ENCODE peak calls at places on chromosomes 3 and 15, in ten cellular contexts. One of them, this sample, is unnamed.

GRCh38 chr3:124582621-124583437 is 147.4 kb upstream of the UMPS start:
- DNase-seq in Peyer's patch: no peak
- DNase-seq in AG04449: no peak
- DNase-seq in fibroblast of lung: no peak
- DNase-seq in A549: no peak
- DNase-seq in SK-N-SH: no peak
- DNase-seq in progenitor cell of endocrine pancreas: no peak
- DNase-seq in lower lobe of right lung: no peak
- DNase-seq in HFFc6: no peak
- DNase-seq in pancreas: no peak
- DNase-seq in this sample: no peak

GRCh38 chr3:123229145-123229544 is 27.4 kb downstream of the SEC22A start:
- DNase-seq in Peyer's patch: no peak
- DNase-seq in AG04449: no peak
- DNase-seq in fibroblast of lung: peak
- DNase-seq in A549: no peak
- DNase-seq in SK-N-SH: peak
- DNase-seq in progenitor cell of endocrine pancreas: no peak
- DNase-seq in lower lobe of right lung: no peak
- DNase-seq in HFFc6: no peak
- DNase-seq in pancreas: no peak
- DNase-seq in this sample: no peak

GRCh38 chr3:182910939-182911781 is 69.2 kb downstream of the DCUN1D1 start:
- DNase-seq in Peyer's patch: no peak
- DNase-seq in AG04449: no peak
- DNase-seq in fibroblast of lung: no peak
- DNase-seq in A549: no peak
- DNase-seq in SK-N-SH: no peak
- DNase-seq in progenitor cell of endocrine pancreas: no peak
- DNase-seq in lower lobe of right lung: no peak
- DNase-seq in HFFc6: no peak
- DNase-seq in pancreas: no peak
- DNase-seq in this sample: peak

GRCh38 chr3:4583441-4583840 is 90.3 kb downstream of the ITPR1 start:
- DNase-seq in Peyer's patch: no peak
- DNase-seq in AG04449: no peak
- DNase-seq in fibroblast of lung: peak
- DNase-seq in A549: no peak
- DNase-seq in SK-N-SH: no peak
- DNase-seq in progenitor cell of endocrine pancreas: no peak
- DNase-seq in lower lobe of right lung: no peak
- DNase-seq in HFFc6: no peak
- DNase-seq in pancreas: no peak
- DNase-seq in this sample: no peak

GRCh38 chr3:106299300-106300098 is 430.7 kb upstream of the CBLB start:
- DNase-seq in Peyer's patch: no peak
- DNase-seq in AG04449: no peak
- DNase-seq in fibroblast of lung: peak
- DNase-seq in A549: no peak
- DNase-seq in SK-N-SH: no peak
- DNase-seq in progenitor cell of endocrine pancreas: no peak
- DNase-seq in lower lobe of right lung: no peak
- DNase-seq in HFFc6: peak
- DNase-seq in pancreas: no peak
- DNase-seq in this sample: peak

GRCh38 chr3:123483146-123483545 is 34.3 kb upstream of the ADCY5 start:
- DNase-seq in Peyer's patch: no peak
- DNase-seq in AG04449: no peak
- DNase-seq in fibroblast of lung: no peak
- DNase-seq in A549: no peak
- DNase-seq in SK-N-SH: no peak
- DNase-seq in progenitor cell of endocrine pancreas: no peak
- DNase-seq in lower lobe of right lung: no peak
- DNase-seq in HFFc6: no peak
- DNase-seq in pancreas: no peak
- DNase-seq in this sample: no peak

GRCh38 chr3:194141415-194142155 is 5.6 kb downstream of the HES1 start:
- DNase-seq in Peyer's patch: peak
- DNase-seq in AG04449: no peak
- DNase-seq in fibroblast of lung: peak
- DNase-seq in A549: peak
- DNase-seq in SK-N-SH: peak
- DNase-seq in progenitor cell of endocrine pancreas: peak
- DNase-seq in lower lobe of right lung: peak
- DNase-seq in HFFc6: peak
- DNase-seq in pancreas: peak
- DNase-seq in this sample: peak

GRCh38 chr3:150329408-150329807 is 78.7 kb upstream of the TSC22D2 start:
- DNase-seq in Peyer's patch: no peak
- DNase-seq in AG04449: no peak
- DNase-seq in fibroblast of lung: no peak
- DNase-seq in A549: no peak
- DNase-seq in SK-N-SH: no peak
- DNase-seq in progenitor cell of endocrine pancreas: no peak
- DNase-seq in lower lobe of right lung: no peak
- DNase-seq in HFFc6: no peak
- DNase-seq in pancreas: no peak
- DNase-seq in this sample: peak

GRCh38 chr3:30440147-30440604 is 166.2 kb upstream of the TGFBR2 start:
- DNase-seq in Peyer's patch: no peak
- DNase-seq in AG04449: no peak
- DNase-seq in fibroblast of lung: no peak
- DNase-seq in A549: peak
- DNase-seq in SK-N-SH: no peak
- DNase-seq in progenitor cell of endocrine pancreas: no peak
- DNase-seq in lower lobe of right lung: no peak
- DNase-seq in HFFc6: peak
- DNase-seq in pancreas: no peak
- DNase-seq in this sample: no peak

GRCh38 chr3:101936419-101937331 is 87.4 kb downstream of the NFKBIZ start:
- DNase-seq in Peyer's patch: no peak
- DNase-seq in AG04449: peak
- DNase-seq in fibroblast of lung: peak
- DNase-seq in A549: no peak
- DNase-seq in SK-N-SH: no peak
- DNase-seq in progenitor cell of endocrine pancreas: no peak
- DNase-seq in lower lobe of right lung: no peak
- DNase-seq in HFFc6: peak
- DNase-seq in pancreas: no peak
- DNase-seq in this sample: peak

GRCh38 chr3:33278106-33278672 is 947 bp downstream of the FBXL2 start:
- DNase-seq in Peyer's patch: no peak
- DNase-seq in AG04449: no peak
- DNase-seq in fibroblast of lung: peak
- DNase-seq in A549: peak
- DNase-seq in SK-N-SH: peak
- DNase-seq in progenitor cell of endocrine pancreas: no peak
- DNase-seq in lower lobe of right lung: no peak
- DNase-seq in HFFc6: peak
- DNase-seq in pancreas: no peak
- DNase-seq in this sample: no peak

GRCh38 chr15:65954289-65954741 is 85.0 kb downstream of the RAB11A start:
- DNase-seq in Peyer's patch: no peak
- DNase-seq in AG04449: no peak
- DNase-seq in fibroblast of lung: no peak
- DNase-seq in A549: no peak
- DNase-seq in SK-N-SH: peak
- DNase-seq in progenitor cell of endocrine pancreas: no peak
- DNase-seq in lower lobe of right lung: no peak
- DNase-seq in HFFc6: no peak
- DNase-seq in pancreas: no peak
- DNase-seq in this sample: no peak

GRCh38 chr15:99707481-99708270 is 25.6 kb downstream of the LYSMD4 start:
- DNase-seq in Peyer's patch: no peak
- DNase-seq in AG04449: no peak
- DNase-seq in fibroblast of lung: peak
- DNase-seq in A549: no peak
- DNase-seq in SK-N-SH: no peak
- DNase-seq in progenitor cell of endocrine pancreas: no peak
- DNase-seq in lower lobe of right lung: no peak
- DNase-seq in HFFc6: peak
- DNase-seq in pancreas: no peak
- DNase-seq in this sample: peak

GRCh38 chr15:94174399-94174802 is 57.0 kb upstream of the MCTP2 start:
- DNase-seq in Peyer's patch: no peak
- DNase-seq in AG04449: peak
- DNase-seq in fibroblast of lung: peak
- DNase-seq in A549: no peak
- DNase-seq in SK-N-SH: no peak
- DNase-seq in progenitor cell of endocrine pancreas: no peak
- DNase-seq in lower lobe of right lung: no peak
- DNase-seq in HFFc6: peak
- DNase-seq in pancreas: no peak
- DNase-seq in this sample: peak

GRCh38 chr15:33154366-33155166 is 39.9 kb downstream of the FMN1 start:
- DNase-seq in Peyer's patch: peak
- DNase-seq in AG04449: peak
- DNase-seq in fibroblast of lung: peak
- DNase-seq in A549: no peak
- DNase-seq in SK-N-SH: no peak
- DNase-seq in progenitor cell of endocrine pancreas: no peak
- DNase-seq in lower lobe of right lung: peak
- DNase-seq in HFFc6: peak
- DNase-seq in pancreas: peak
- DNase-seq in this sample: no peak

GRCh38 chr3:43034200-43034599 is 55.1 kb downstream of the GASK1A start:
- DNase-seq in Peyer's patch: no peak
- DNase-seq in AG04449: no peak
- DNase-seq in fibroblast of lung: no peak
- DNase-seq in A549: no peak
- DNase-seq in SK-N-SH: no peak
- DNase-seq in progenitor cell of endocrine pancreas: no peak
- DNase-seq in lower lobe of right lung: no peak
- DNase-seq in HFFc6: no peak
- DNase-seq in pancreas: no peak
- DNase-seq in this sample: no peak

GRCh38 chr3:188031106-188031505 is 122.9 kb upstream of the LPP start:
- DNase-seq in Peyer's patch: no peak
- DNase-seq in AG04449: no peak
- DNase-seq in fibroblast of lung: no peak
- DNase-seq in A549: no peak
- DNase-seq in SK-N-SH: no peak
- DNase-seq in progenitor cell of endocrine pancreas: no peak
- DNase-seq in lower lobe of right lung: no peak
- DNase-seq in HFFc6: no peak
- DNase-seq in pancreas: no peak
- DNase-seq in this sample: no peak
- TF ChIP-seq CTCF in Peyer's patch: no peak
- TF ChIP-seq CTCF in AG04449: no peak
- TF ChIP-seq CTCF in fibroblast of lung: no peak
- TF ChIP-seq CTCF in A549: no peak
- TF ChIP-seq CTCF in SK-N-SH: no peak
- TF ChIP-seq CTCF in progenitor cell of endocrine pancreas: no peak
- TF ChIP-seq CTCF in lower lobe of right lung: no peak
- TF ChIP-seq CTCF in HFFc6: no peak
- TF ChIP-seq CTCF in pancreas: no peak
- TF ChIP-seq CTCF in this sample: no peak

DNA sequence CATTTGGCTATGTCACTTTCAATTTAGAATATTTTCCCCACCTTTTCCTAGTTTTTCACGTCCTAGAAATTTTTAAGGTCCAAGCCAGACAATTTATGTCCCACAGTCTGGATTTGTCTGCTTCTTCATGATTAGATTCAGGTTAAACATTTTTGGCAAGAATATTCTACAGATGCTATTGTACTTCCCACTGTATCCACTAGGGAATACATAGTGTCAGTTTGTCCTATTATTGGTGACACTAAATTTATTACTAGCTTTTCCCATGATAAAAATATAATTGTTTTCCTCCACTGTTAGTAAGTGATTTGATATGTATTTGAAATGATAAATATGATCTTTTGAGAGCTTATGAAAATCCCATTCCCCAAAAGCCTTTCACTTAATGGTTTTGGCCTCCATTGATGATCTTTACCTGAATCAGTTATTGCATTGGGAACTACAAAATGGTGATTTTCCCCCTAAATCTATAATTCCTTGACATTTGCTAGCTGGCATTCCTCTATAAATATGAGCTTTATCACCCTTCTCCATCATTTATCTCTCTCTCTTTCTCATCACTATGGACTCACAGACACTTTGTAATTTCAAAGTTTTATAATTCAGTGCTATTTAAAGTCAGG is 8.3 kb downstream of the ARL14 start:
- DNase-seq in Peyer's patch: no peak
- DNase-seq in AG04449: no peak
- DNase-seq in fibroblast of lung: no peak
- DNase-seq in A549: peak
- DNase-seq in SK-N-SH: peak
- DNase-seq in progenitor cell of endocrine pancreas: no peak
- DNase-seq in lower lobe of right lung: no peak
- DNase-seq in HFFc6: peak
- DNase-seq in pancreas: no peak
- DNase-seq in this sample: no peak
- TF ChIP-seq CTCF in Peyer's patch: peak
- TF ChIP-seq CTCF in AG04449: no peak
- TF ChIP-seq CTCF in fibroblast of lung: peak
- TF ChIP-seq CTCF in A549: no peak
- TF ChIP-seq CTCF in SK-N-SH: peak
- TF ChIP-seq CTCF in progenitor cell of endocrine pancreas: peak
- TF ChIP-seq CTCF in lower lobe of right lung: no peak
- TF ChIP-seq CTCF in HFFc6: peak
- TF ChIP-seq CTCF in pancreas: peak
- TF ChIP-seq CTCF in this sample: no peak

GRCh38 chr15:64426845-64427465 is 33.4 kb upstream of the ZNF609 start:
- DNase-seq in Peyer's patch: no peak
- DNase-seq in AG04449: no peak
- DNase-seq in fibroblast of lung: peak
- DNase-seq in A549: no peak
- DNase-seq in SK-N-SH: no peak
- DNase-seq in progenitor cell of endocrine pancreas: no peak
- DNase-seq in lower lobe of right lung: no peak
- DNase-seq in HFFc6: peak
- DNase-seq in pancreas: no peak
- DNase-seq in this sample: no peak
- TF ChIP-seq CTCF in Peyer's patch: peak
- TF ChIP-seq CTCF in AG04449: no peak
- TF ChIP-seq CTCF in fibroblast of lung: peak
- TF ChIP-seq CTCF in A549: peak
- TF ChIP-seq CTCF in SK-N-SH: peak
- TF ChIP-seq CTCF in progenitor cell of endocrine pancreas: peak
- TF ChIP-seq CTCF in lower lobe of right lung: peak
- TF ChIP-seq CTCF in HFFc6: peak
- TF ChIP-seq CTCF in pancreas: no peak
- TF ChIP-seq CTCF in this sample: peak

DNA sequence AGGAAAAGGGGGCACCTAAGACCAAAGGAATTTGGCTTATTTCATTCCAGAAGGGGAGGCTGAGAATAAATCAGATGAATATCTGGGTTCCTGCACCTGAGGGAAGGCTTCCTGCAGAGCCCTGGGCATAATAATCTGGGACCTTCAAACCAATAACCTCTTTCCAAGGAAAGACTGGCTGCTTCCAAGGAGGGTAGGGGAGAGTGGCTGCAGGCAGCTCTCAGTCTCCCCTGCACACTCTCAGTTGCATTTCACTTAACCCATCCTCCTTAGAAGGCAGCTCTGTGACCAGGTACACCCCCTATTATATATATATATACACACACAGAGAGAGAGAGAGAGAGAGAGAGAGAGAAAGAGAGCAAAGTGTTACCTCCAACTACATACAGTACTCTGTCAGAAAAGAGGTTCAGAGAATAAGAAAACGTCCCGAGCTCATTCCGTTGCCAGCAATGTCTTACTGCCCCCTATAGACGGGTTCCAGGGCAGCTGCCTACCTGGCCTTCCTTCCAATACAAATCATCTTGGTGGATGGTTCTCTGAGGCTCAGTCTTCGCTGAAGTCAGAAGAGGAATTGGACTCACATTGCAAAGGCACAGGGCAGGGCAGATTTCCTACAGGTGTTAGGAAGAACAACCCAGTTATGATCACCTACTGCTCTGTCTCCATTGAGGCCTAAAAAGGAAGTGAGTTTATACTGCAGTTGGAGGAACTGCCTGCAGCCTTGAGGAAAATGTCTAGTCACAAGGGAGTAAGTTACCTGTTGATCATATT is 26.1 kb downstream of the CAPN3 start:
- DNase-seq in Peyer's patch: peak
- DNase-seq in AG04449: no peak
- DNase-seq in fibroblast of lung: peak
- DNase-seq in A549: peak
- DNase-seq in SK-N-SH: peak
- DNase-seq in progenitor cell of endocrine pancreas: peak
- DNase-seq in lower lobe of right lung: no peak
- DNase-seq in HFFc6: peak
- DNase-seq in pancreas: no peak
- DNase-seq in this sample: peak
- TF ChIP-seq CTCF in Peyer's patch: peak
- TF ChIP-seq CTCF in AG04449: peak
- TF ChIP-seq CTCF in fibroblast of lung: peak
- TF ChIP-seq CTCF in A549: peak
- TF ChIP-seq CTCF in SK-N-SH: peak
- TF ChIP-seq CTCF in progenitor cell of endocrine pancreas: peak
- TF ChIP-seq CTCF in lower lobe of right lung: peak
- TF ChIP-seq CTCF in HFFc6: peak
- TF ChIP-seq CTCF in pancreas: no peak
- TF ChIP-seq CTCF in this sample: peak